ENCODE peak calls at places on chromosome 20, in six cellular contexts. R is substantia nigra, C is ELR, A is Caki2, D is EL, H is GDM1. J is an unnamed sample.

GRCh38 chr20:3759316-3759715 is 8.2 kb downstream of the ADISSP start:
- DNase-seq in R (no peak), C (no peak), A (no peak), D (no peak), H (no peak), J (no peak)

GRCh38 chr20:34302312-34302722 is 838 bp downstream of the AHCY start:
- DNase-seq in R (no peak), C (peak; percentile 55), A (no peak), D (peak; percentile 45), H (no peak), J (no peak)

GRCh38 chr20:63819224-63819917 is 11.7 kb downstream of the ZBTB46 start:
- DNase-seq in R (no peak), C (peak; percentile 51), A (no peak), D (peak; percentile 39), H (no peak), J (no peak)

GRCh38 chr20:44069203-44069931 is 117.6 kb downstream of the JPH2 start:
- DNase-seq in R (no peak), C (no peak), A (no peak), D (no peak), H (no peak), J (no peak)

GRCh38 chr20:12925214-12925755 is 83.5 kb upstream of the SPTLC3 start:
- DNase-seq in R (no peak), C (peak; percentile 88), A (peak; percentile 77), D (peak; percentile 75), H (peak; percentile 14), J (peak; percentile 60)

GRCh38 chr20:49937023-49937929 is 1.1 kb downstream of the RNF114 start:
- DNase-seq in R (no peak), C (peak; percentile 29), A (no peak), D (no peak), H (peak; percentile 15), J (no peak)

GRCh38 chr20:48791666-48792071 is 36.1 kb downstream of the PREX1 start:
- DNase-seq in R (no peak), C (peak; percentile 30), A (no peak), D (peak; percentile 77), H (no peak), J (no peak)

GRCh38 chr20:50048420-50049166 is 64.4 kb downstream of the UBE2V1 start:
- DNase-seq in R (peak; percentile 7), C (no peak), A (no peak), D (no peak), H (peak; percentile 25), J (no peak)

GRCh38 chr20:17871181-17871580 is 97.4 kb downstream of the SNX5 start:
- DNase-seq in R (no peak), C (no peak), A (no peak), D (peak; percentile 45), H (no peak), J (no peak)

GRCh38 chr20:32780278-32780677 is 18.1 kb downstream of the DNMT3B start:
- DNase-seq in R (no peak), C (no peak), A (no peak), D (no peak), H (no peak), J (no peak)

GRCh38 chr20:50346372-50347347 is 156.0 kb downstream of the CEBPB start:
- DNase-seq in R (no peak), C (peak; percentile 87), A (no peak), D (peak; percentile 84), H (peak; percentile 15), J (peak; percentile 70)

GRCh38 chr20:431012-431904 is 23.2 kb downstream of the RBCK1 start:
- DNase-seq in R (peak; percentile 16), C (peak; percentile 80), A (peak; percentile 80), D (peak; percentile 61), H (peak; percentile 30), J (peak; percentile 65)

GRCh38 chr20:62350098-62350628 is 16.9 kb downstream of the LAMA5 start:
- DNase-seq in R (no peak), C (peak; percentile 60), A (peak; percentile 88), D (no peak), H (no peak), J (peak; percentile 81)

GRCh38 chr20:432677-433299 is 24.7 kb downstream of the RBCK1 start:
- DNase-seq in R (no peak), C (no peak), A (no peak), D (no peak), H (no peak), J (no peak)

GRCh38 chr20:57040924-57041323 is 225.5 kb downstream of the BMP7 start:
- DNase-seq in R (no peak), C (peak; percentile 95), A (no peak), D (peak; percentile 74), H (no peak), J (no peak)

GRCh38 chr20:37839432-37839827 is 63.5 kb upstream of the VSTM2L start:
- DNase-seq in R (no peak), C (no peak), A (no peak), D (no peak), H (no peak), J (no peak)

GRCh38 chr20:63224272-63225081 is 8.5 kb upstream of the YTHDF1 start:
- DNase-seq in R (no peak), C (peak; percentile 65), A (peak; percentile 98), D (peak; percentile 60), H (no peak), J (no peak)

GRCh38 chr20:47297746-47298145 is 58.8 kb downstream of the ZMYND8 start:
- DNase-seq in R (no peak), C (no peak), A (no peak), D (no peak), H (no peak), J (no peak)

GRCh38 chr20:346640-347316 is at the start of gene NRSN2:
- DNase-seq in R (no peak), C (peak; percentile 73), A (no peak), D (peak; percentile 76), H (no peak), J (peak; percentile 37)

GRCh38 chr20:1317545-1318255 is 11.2 kb downstream of the SDCBP2 start:
- DNase-seq in R (no peak), C (no peak), A (no peak), D (no peak), H (no peak), J (no peak)

GRCh38 chr20:41223112-41223511 is 85.8 kb downstream of the PLCG1 start:
- DNase-seq in R (no peak), C (no peak), A (no peak), D (no peak), H (no peak), J (no peak)

GRCh38 chr20:46011631-46012482 is 3.1 kb downstream of the MMP9 start:
- DNase-seq in R (no peak), C (peak; percentile 80), A (peak; percentile 98), D (peak; percentile 80), H (no peak), J (no peak)

GRCh38 chr20:10004900-10005299 is 29.9 kb upstream of the ANKEF1 start:
- DNase-seq in R (no peak), C (no peak), A (no peak), D (no peak), H (no peak), J (no peak)

GRCh38 chr20:31894980-31895675 is 24.7 kb downstream of the TTLL9 start:
- DNase-seq in R (peak; percentile 9), C (peak; percentile 62), A (no peak), D (peak; percentile 32), H (no peak), J (no peak)

GRCh38 chr20:57848282-57848681 is 138.5 kb upstream of the PMEPA1 start:
- DNase-seq in R (no peak), C (no peak), A (no peak), D (no peak), H (no peak), J (no peak)

GRCh38 chr20:48784273-48784641 is 43.5 kb downstream of the PREX1 start:
- DNase-seq in R (no peak), C (no peak), A (no peak), D (no peak), H (no peak), J (no peak)

GRCh38 chr20:24543168-24543567 is 73.7 kb downstream of the SYNDIG1 start:
- DNase-seq in R (no peak), C (no peak), A (no peak), D (no peak), H (no peak), J (no peak)

GRCh38 chr20:9903048-9903651 is 64.3 kb upstream of the PAK5 start:
- DNase-seq in R (no peak), C (peak; percentile 29), A (no peak), D (no peak), H (no peak), J (no peak)

GRCh38 chr20:34717230-34718095 is 13.3 kb downstream of the TP53INP2 start:
- DNase-seq in R (no peak), C (no peak), A (no peak), D (no peak), H (no peak), J (no peak)

GRCh38 chr20:4603724-4604123 is 118.0 kb upstream of the PRND start:
- DNase-seq in R (no peak), C (peak; percentile 76), A (no peak), D (peak; percentile 70), H (no peak), J (no peak)

GRCh38 chr20:22312744-22313346 is 271.5 kb downstream of the FOXA2 start:
- DNase-seq in R (no peak), C (peak; percentile 23), A (peak; percentile 54), D (peak; percentile 2), H (no peak), J (peak; percentile 18)

GRCh38 chr20:61719691-61720347 is 345.9 kb downstream of the TAF4 start:
- DNase-seq in R (no peak), C (no peak), A (no peak), D (no peak), H (no peak), J (no peak)

GRCh38 chr20:63692436-63693078 is 3.9 kb upstream of the TNFRSF6B start:
- DNase-seq in R (no peak), C (no peak), A (peak; percentile 59), D (peak; percentile 28), H (no peak), J (no peak)

J was measured in NCI-H1436.